ENCODE peak calls at places on chromosomes 16 and 17, in four cellular contexts. Z, W, P and H are unnamed samples.
A peak's percentile ranks its signal among the peaks of the same experiment; 100 is the strongest.

GRCh38 chr17:40111221-40112128 is 10.3 kb upstream of the MSL1 start:
- DNase-seq in Z (peak; percentile 87), W (peak; percentile 95), P (peak; percentile 81), H (peak; percentile 78)

GRCh38 chr16:87465306-87465705 is 27.5 kb downstream of the ZCCHC14 start:
- DNase-seq in Z (peak; percentile 52), W (peak; percentile 79), P (no peak), H (peak; percentile 13)

GRCh38 chr17:70563301-70563820 is 394.0 kb downstream of the KCNJ2 start:
- DNase-seq in Z (no peak), W (no peak), P (no peak), H (no peak)

GRCh38 chr17:63494300-63494928 is 17.6 kb downstream of the ACE start:
- DNase-seq in Z (no peak), W (no peak), P (no peak), H (no peak)

GRCh38 chr16:2497116-2497630 is 16.6 kb upstream of the ATP6V0C start:
- DNase-seq in Z (peak; percentile 51), W (no peak), P (no peak), H (no peak)

GRCh38 chr16:54366943-54367342 is 80.4 kb upstream of the IRX3 start:
- DNase-seq in Z (no peak), W (no peak), P (no peak), H (no peak)

GRCh38 chr17:32487460-32488176 is 825 bp downstream of the CDK5R1 start:
- DNase-seq in Z (peak; percentile 76), W (no peak), P (no peak), H (peak; percentile 31)

GRCh38 chr17:9408381-9408780 is 167.2 kb downstream of the STX8 start:
- DNase-seq in Z (no peak), W (no peak), P (no peak), H (no peak)

GRCh38 chr16:70632273-70632672 is 14.1 kb upstream of the IL34 start:
- DNase-seq in Z (no peak), W (no peak), P (no peak), H (no peak)

GRCh38 chr17:77247048-77247541 is 106.3 kb downstream of the SEC14L1 start:
- DNase-seq in Z (peak; percentile 98), W (peak; percentile 67), P (peak; percentile 60), H (peak; percentile 68)
- TF ChIP-seq JUND in Z (no peak), W (no peak), P (no peak), H (no peak)

GRCh38 chr17:59751955-59752413 is 44.5 kb downstream of the VMP1 start:
- DNase-seq in Z (no peak), W (no peak), P (no peak), H (no peak)

GRCh38 chr17:59745040-59745439 is 37.6 kb downstream of the VMP1 start:
- DNase-seq in Z (no peak), W (no peak), P (no peak), H (no peak)

GRCh38 chr17:59743842-59744241 is 36.4 kb downstream of the VMP1 start:
- DNase-seq in Z (no peak), W (no peak), P (no peak), H (no peak)

GRCh38 chr17:59748591-59748990 is 41.1 kb downstream of the VMP1 start:
- DNase-seq in Z (no peak), W (no peak), P (no peak), H (no peak)

DNA sequence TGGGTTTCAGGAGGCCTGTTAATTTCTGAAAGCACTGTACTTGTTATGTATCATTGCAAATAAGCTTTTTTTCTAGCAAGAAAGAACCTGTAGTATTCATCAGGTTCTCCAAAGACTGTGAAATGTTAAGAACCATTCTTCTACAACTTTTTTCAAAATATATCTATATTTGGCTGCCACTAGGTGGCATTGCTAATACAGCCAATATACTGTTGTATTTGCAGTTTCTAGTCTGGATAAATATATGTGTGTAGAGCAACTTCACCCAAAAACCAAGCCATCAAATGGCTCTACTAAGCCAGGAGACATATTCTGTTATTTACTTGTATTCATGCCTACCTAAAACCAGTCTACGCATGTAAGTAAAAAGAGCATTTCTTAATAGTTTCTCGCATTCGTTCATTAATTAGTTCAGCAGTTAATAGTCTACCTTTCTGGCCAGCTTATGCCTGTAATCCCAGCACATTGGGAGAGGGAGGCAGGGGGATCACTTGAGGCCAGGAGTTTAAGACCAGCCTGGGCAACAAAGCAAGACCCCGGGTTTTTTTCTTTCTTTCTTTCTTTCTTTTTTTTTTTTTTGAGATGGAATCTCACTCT is 39.5 kb downstream of the VMP1 start:
- DNase-seq in Z (peak; percentile 44), W (peak; percentile 62), P (no peak), H (peak; percentile 68)
- TF ChIP-seq JUND in Z (no peak), W (no peak), P (no peak), H (no peak)

GRCh38 chr16:10466313-10466712 is 80.5 kb downstream of the ATF7IP2 start:
- DNase-seq in Z (no peak), W (no peak), P (no peak), H (no peak)
- TF ChIP-seq JUND in Z (no peak), W (no peak), P (no peak), H (no peak)

DNA sequence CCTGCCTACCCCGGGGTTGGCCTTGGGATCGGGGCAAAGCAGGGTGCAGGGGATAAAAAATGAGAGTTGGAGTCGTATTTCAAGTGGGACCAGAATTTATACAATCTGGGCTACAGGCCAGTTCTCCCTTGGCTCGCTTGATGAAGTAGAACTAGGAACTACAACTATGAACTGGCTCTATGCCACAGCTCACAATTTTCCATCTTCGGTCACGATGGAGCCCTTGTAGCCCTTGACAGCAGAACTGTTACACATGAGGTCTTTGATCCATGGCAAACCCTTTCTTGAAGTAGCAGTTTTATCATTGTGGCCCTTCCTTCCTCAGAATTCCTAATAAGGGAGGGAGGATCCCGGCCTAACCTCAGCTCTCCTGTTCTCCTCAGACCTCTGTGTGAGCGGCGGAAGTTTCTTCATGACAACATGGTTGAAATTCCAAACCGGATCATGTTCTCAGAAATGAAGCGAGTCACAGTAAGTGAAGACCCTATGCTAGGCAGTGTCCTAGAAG is 17.1 kb downstream of the LIG3 start:
- DNase-seq in Z (no peak), W (no peak), P (no peak), H (peak; percentile 58)
- TF ChIP-seq JUND in Z (no peak), W (no peak), P (no peak), H (no peak)

GRCh38 chr17:6675426-6675825 is 23.9 kb downstream of the C17orf100 start:
- DNase-seq in Z (no peak), W (no peak), P (no peak), H (no peak)

GRCh38 chr17:6671431-6671830 is 19.9 kb downstream of the C17orf100 start:
- DNase-seq in Z (no peak), W (no peak), P (no peak), H (no peak)

GRCh38 chr17:6676802-6677157 is 25.2 kb downstream of the C17orf100 start:
- DNase-seq in Z (no peak), W (no peak), P (no peak), H (no peak)

GRCh38 chr17:6677158-6677831 is 25.7 kb downstream of the C17orf100 start:
- DNase-seq in Z (no peak), W (peak; percentile 27), P (no peak), H (no peak)

DNA sequence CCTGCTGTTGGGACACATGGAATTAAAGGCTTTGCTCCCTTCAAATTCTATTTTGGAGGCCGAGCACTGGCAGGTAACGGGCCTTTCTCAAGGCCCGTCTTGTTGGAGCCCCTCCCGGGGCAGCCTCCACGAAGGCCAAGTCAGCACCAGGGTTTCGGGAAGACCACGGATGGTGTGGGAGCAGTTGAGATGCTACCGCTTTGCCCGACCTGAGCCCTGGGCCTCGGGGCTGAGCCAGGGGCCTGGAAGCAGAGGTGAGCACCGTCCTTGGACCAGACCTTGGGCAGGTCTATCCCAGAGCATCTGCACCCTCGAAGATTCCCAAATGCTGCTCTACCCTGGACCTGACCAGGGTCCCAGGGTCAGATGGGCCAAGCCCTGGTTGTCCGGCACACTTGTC is 23.0 kb downstream of the C17orf100 start:
- DNase-seq in Z (no peak), W (no peak), P (no peak), H (no peak)
- TF ChIP-seq JUND in Z (no peak), W (no peak), P (no peak), H (no peak)

DNA sequence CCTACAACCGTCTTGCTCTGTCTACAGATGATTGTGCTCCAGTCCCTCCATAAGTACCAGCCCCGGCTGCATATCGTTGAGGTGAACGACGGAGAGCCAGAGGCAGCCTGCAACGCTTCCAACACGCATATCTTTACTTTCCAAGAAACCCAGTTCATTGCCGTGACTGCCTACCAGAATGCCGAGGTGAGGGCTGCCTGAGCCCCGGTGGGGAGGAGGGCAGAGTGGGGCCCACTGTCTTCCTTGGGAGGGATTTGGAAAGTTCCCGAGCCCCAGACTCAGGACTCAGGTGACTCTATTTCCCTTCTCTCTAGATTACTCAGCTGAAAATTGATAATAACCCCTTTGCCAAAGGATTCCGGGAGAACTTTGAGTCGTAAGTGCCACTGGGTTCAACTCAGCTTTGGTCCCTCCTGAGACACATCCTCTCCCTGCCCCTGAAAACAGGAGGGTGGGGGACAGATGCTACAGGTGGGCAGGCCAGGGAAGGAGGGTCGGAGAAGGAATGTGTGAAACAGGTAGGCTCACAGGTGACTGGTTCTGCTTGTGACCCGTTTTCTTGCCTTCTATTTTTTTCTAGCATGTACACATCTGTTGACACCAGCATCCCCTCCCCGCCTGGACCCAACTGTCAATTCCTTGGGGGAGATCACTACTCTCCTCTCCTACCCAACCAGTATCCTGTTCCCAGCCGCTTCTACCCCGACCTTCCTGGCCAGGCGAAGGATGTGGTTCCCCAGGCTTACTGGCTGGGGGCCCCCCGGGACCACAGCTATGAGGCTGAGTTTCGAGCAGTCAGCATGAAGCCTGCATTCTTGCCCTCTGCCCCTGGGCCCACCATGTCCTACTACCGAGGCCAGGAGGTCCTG is 11.4 kb downstream of the TBX21 start:
- DNase-seq in Z (no peak), W (no peak), P (no peak), H (no peak)
- TF ChIP-seq JUND in Z (no peak), W (no peak), P (no peak), H (no peak)

GRCh38 chr17:76479515-76480048 is 12.2 kb downstream of the AANAT start:
- DNase-seq in Z (no peak), W (no peak), P (no peak), H (no peak)
- TF ChIP-seq JUND in Z (no peak), W (no peak), P (no peak), H (no peak)

DNA sequence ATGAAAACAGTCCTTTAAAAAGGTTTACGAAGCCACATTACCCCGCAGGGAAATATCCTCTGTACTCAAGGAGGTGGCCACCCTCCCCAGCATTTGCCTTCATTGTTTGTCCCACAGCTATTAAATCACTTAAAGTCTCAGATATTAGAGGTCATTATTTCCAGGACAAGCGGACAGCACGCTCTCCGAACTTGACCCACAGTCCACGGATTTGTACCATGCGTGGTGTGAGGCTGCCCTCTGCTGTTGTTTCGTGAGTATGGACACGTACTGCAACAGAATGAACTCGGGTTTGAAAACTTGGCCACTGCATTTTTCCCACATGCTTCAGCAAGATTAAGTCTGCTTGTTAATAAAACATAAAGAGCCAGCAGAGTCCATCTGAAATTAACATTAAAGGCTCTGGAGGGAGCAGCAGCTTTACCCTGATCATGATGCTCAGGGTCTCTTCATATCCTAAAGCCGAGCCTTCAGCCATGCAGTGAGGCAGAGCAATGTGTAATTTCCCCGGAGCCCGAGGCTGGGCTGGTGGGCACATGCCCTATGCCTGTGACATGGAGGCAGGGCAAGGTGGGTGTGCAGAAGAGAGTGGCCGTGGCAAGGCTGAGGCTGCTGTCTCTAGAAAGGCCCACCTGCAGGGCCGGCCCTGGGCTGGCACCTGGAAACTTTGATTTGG is 19.7 kb downstream of the MEAK7 start:
- DNase-seq in Z (peak; percentile 77), W (peak; percentile 62), P (peak; percentile 41), H (peak; percentile 66)
- TF ChIP-seq JUND in Z (no peak), W (no peak), P (no peak), H (no peak)

DNA sequence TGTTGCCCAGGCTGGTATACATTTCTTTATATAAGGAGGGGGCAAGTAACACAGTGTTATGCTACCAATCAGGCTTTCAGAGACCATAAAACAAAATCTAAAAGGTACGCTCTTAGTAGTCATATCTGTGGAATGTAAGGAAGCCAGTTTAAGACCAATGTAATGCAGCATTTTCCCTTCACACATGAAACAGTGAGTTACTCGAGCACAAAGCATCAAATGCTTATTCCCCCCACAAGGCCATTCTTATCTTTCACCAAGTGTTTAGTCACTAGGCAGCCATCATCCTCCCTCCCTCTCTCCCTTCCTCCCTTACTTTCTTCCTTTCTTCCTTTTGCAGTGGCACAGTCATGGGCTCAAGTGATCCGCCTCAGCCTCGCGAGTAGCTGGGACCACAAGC is 12.8 kb downstream of the HMOX2 start:
- DNase-seq in Z (no peak), W (no peak), P (no peak), H (no peak)
- TF ChIP-seq JUND in Z (peak; percentile 57), W (no peak), P (no peak), H (no peak)